ENCODE peak calls at places on chromosomes 3 and 15, in eight cellular contexts. A, H, E, F, O, U, Z and M are unnamed samples.

GRCh38 chr3:176663819-176664218 is 533.5 kb downstream of the TBL1XR1 start:
- DNase-seq in A (peak), H (no peak), E (no peak), F (peak), O (no peak), U (peak), Z (peak), M (peak)

GRCh38 chr3:105356988-105357387 is 9.7 kb upstream of the ALCAM start:
- DNase-seq in A (no peak), H (no peak), E (no peak), F (no peak), O (no peak), U (no peak), Z (no peak), M (no peak)

GRCh38 chr3:11924518-11924917 is 77.8 kb upstream of the TAMM41 start:
- DNase-seq in A (no peak), H (no peak), E (no peak), F (no peak), O (no peak), U (no peak), Z (no peak), M (no peak)

GRCh38 chr3:51813539-51813938 is 34.5 kb upstream of the IQCF6 start:
- DNase-seq in A (no peak), H (peak), E (no peak), F (no peak), O (peak), U (no peak), Z (no peak), M (no peak)

GRCh38 chr3:55929154-55929869 is 442.2 kb upstream of the WNT5A start:
- DNase-seq in A (no peak), H (no peak), E (no peak), F (no peak), O (no peak), U (no peak), Z (no peak), M (no peak)

GRCh38 chr3:141403576-141403975 is 35.3 kb downstream of the ZBTB38 start:
- DNase-seq in A (no peak), H (no peak), E (no peak), F (no peak), O (no peak), U (no peak), Z (no peak), M (no peak)

GRCh38 chr3:143753456-143753855 is 94.8 kb downstream of the SLC9A9 start:
- DNase-seq in A (no peak), H (no peak), E (no peak), F (no peak), O (no peak), U (no peak), Z (no peak), M (no peak)

GRCh38 chr3:152957488-152957887 is 122.6 kb downstream of the P2RY1 start:
- DNase-seq in A (no peak), H (no peak), E (no peak), F (no peak), O (no peak), U (no peak), Z (no peak), M (no peak)

GRCh38 chr3:64344721-64345207 is 119.5 kb upstream of the PRICKLE2 start:
- DNase-seq in A (no peak), H (no peak), E (no peak), F (peak), O (no peak), U (no peak), Z (no peak), M (no peak)

GRCh38 chr15:38069506-38069905 is 135.1 kb downstream of the TMCO5A start:
- DNase-seq in A (peak), H (peak), E (no peak), F (peak), O (no peak), U (peak), Z (no peak), M (peak)

GRCh38 chr3:181952221-181952620 is 240.5 kb downstream of the SOX2 start:
- DNase-seq in A (no peak), H (no peak), E (no peak), F (peak), O (no peak), U (no peak), Z (no peak), M (no peak)

GRCh38 chr3:37856381-37856780 is 5.3 kb upstream of the CTDSPL start:
- DNase-seq in A (no peak), H (no peak), E (no peak), F (no peak), O (no peak), U (no peak), Z (no peak), M (no peak)

GRCh38 chr15:76190767-76191538 is 120.3 kb downstream of the ETFA start:
- DNase-seq in A (peak), H (peak), E (peak), F (peak), O (peak), U (peak), Z (no peak), M (no peak)

GRCh38 chr3:13419356-13420050 is 619 bp downstream of the NUP210 start:
- DNase-seq in A (peak), H (peak), E (peak), F (peak), O (peak), U (peak), Z (no peak), M (no peak)

GRCh38 chr3:150631515-150632221 is 28.5 kb downstream of the SELENOT start:
- DNase-seq in A (no peak), H (no peak), E (no peak), F (no peak), O (no peak), U (no peak), Z (no peak), M (no peak)

GRCh38 chr15:58690703-58691102 is 58.8 kb downstream of the ADAM10 start:
- DNase-seq in A (no peak), H (no peak), E (no peak), F (no peak), O (no peak), U (no peak), Z (no peak), M (no peak)

GRCh38 chr15:44102675-44103254 is 92.3 kb downstream of the FRMD5 start:
- DNase-seq in A (peak), H (peak), E (no peak), F (peak), O (peak), U (peak), Z (peak), M (peak)

GRCh38 chr15:75202251-75203016 is 752 bp downstream of the C15orf39 start:
- DNase-seq in A (peak), H (peak), E (peak), F (peak), O (no peak), U (peak), Z (no peak), M (peak)

GRCh38 chr15:72222433-72222832 is 8.6 kb downstream of the PKM start:
- DNase-seq in A (peak), H (no peak), E (no peak), F (no peak), O (no peak), U (peak), Z (no peak), M (no peak)

GRCh38 chr3:72047472-72047871 is 262.5 kb upstream of the PROK2 start:
- DNase-seq in A (no peak), H (no peak), E (no peak), F (no peak), O (no peak), U (no peak), Z (no peak), M (no peak)

GRCh38 chr3:53194218-53195065 is 33.4 kb downstream of the PRKCD start:
- DNase-seq in A (peak), H (no peak), E (no peak), F (peak), O (no peak), U (no peak), Z (no peak), M (peak)

GRCh38 chr3:190013943-190014924 is 106.5 kb downstream of the P3H2 start:
- DNase-seq in A (no peak), H (no peak), E (no peak), F (no peak), O (no peak), U (peak), Z (no peak), M (no peak)

GRCh38 chr15:73368301-73369072 is at the start of gene HCN4:
- DNase-seq in A (no peak), H (peak), E (no peak), F (no peak), O (no peak), U (no peak), Z (no peak), M (no peak)

GRCh38 chr3:5016218-5017161 is 37.3 kb downstream of the BHLHE40 start:
- DNase-seq in A (peak), H (no peak), E (no peak), F (peak), O (no peak), U (peak), Z (no peak), M (no peak)

GRCh38 chr3:156727519-156728205 is 53.3 kb downstream of the TIPARP start:
- DNase-seq in A (no peak), H (no peak), E (no peak), F (no peak), O (no peak), U (no peak), Z (no peak), M (no peak)

GRCh38 chr15:76994971-76995945 is at the start of gene PSTPIP1:
- DNase-seq in A (no peak), H (peak), E (no peak), F (no peak), O (peak), U (no peak), Z (no peak), M (no peak)

GRCh38 chr3:21163961-21164360 is 587.0 kb downstream of the ZNF385D start:
- DNase-seq in A (no peak), H (no peak), E (no peak), F (no peak), O (no peak), U (no peak), Z (no peak), M (no peak)

GRCh38 chr3:151421956-151422355 is 37.4 kb upstream of the P2RY12 start:
- DNase-seq in A (no peak), H (no peak), E (no peak), F (no peak), O (no peak), U (no peak), Z (no peak), M (no peak)